ENCODE peak calls at places on chromosomes 5 and 9, in six cellular contexts. J is tibial artery, I is coronary artery, P is lower leg skin, Y is RWPE1, D is cardiac fibroblast. V is an unnamed sample.

GRCh38 chr5:1280177-1281037 is 14.5 kb downstream of the TERT start:
- DNase-seq in J (no peak), I (no peak), P (no peak), Y (no peak), D (no peak), V (no peak)

GRCh38 chr5:109347252-109347888 is 62.4 kb downstream of the PJA2 start:
- DNase-seq in J (no peak), I (no peak), P (no peak), Y (no peak), D (no peak), V (no peak)

GRCh38 chr5:40991168-40991980 is 79.8 kb downstream of the MROH2B start:
- DNase-seq in J (peak; percentile 88), I (peak; percentile 87), P (peak; percentile 66), Y (no peak), D (peak; percentile 97), V (no peak)

GRCh38 chr5:79562351-79563246 is 48.7 kb upstream of the HOMER1 start:
- DNase-seq in J (no peak), I (no peak), P (no peak), Y (peak; percentile 37), D (peak; percentile 42), V (no peak)

GRCh38 chr5:160619381-160619780 is 197.7 kb downstream of the PTTG1 start:
- DNase-seq in J (no peak), I (no peak), P (no peak), Y (no peak), D (no peak), V (no peak)

GRCh38 chr5:111422747-111423455 is 89.4 kb downstream of the STARD4 start:
- DNase-seq in J (no peak), I (no peak), P (no peak), Y (no peak), D (no peak), V (no peak)

GRCh38 chr5:135016926-135017325 is 17.1 kb downstream of the PITX1 start:
- DNase-seq in J (peak; percentile 45), I (no peak), P (no peak), Y (no peak), D (no peak), V (peak; percentile 45)

GRCh38 chr9:113875917-113876805 is at the start of gene ZNF618:
- DNase-seq in J (no peak), I (no peak), P (no peak), Y (peak; percentile 66), D (peak; percentile 44), V (no peak)

GRCh38 chr9:9521033-9521779 is 1091.6 kb downstream of the PTPRD start:
- DNase-seq in J (no peak), I (no peak), P (no peak), Y (no peak), D (no peak), V (no peak)

GRCh38 chr5:133347039-133347438 is 265.3 kb downstream of the FSTL4 start:
- DNase-seq in J (no peak), I (no peak), P (no peak), Y (no peak), D (no peak), V (no peak)

GRCh38 chr5:1064383-1065142 is 47.3 kb downstream of the SLC12A7 start:
- DNase-seq in J (no peak), I (no peak), P (no peak), Y (no peak), D (no peak), V (no peak)

GRCh38 chr9:27162045-27162444 is 53.0 kb downstream of the TEK start:
- DNase-seq in J (no peak), I (no peak), P (no peak), Y (no peak), D (peak; percentile 50), V (no peak)

GRCh38 chr5:123937230-123937629 is 425.3 kb downstream of the CSNK1G3 start:
- DNase-seq in J (no peak), I (no peak), P (peak; percentile 39), Y (peak; percentile 36), D (peak; percentile 77), V (no peak)

GRCh38 chr9:34084562-34084961 is 35.9 kb upstream of the UBAP2 start:
- DNase-seq in J (no peak), I (peak; percentile 82), P (peak; percentile 30), Y (no peak), D (peak; percentile 41), V (no peak)

GRCh38 chr9:124293712-124294504 is 36.2 kb downstream of the NEK6 start:
- DNase-seq in J (no peak), I (no peak), P (no peak), Y (no peak), D (peak; percentile 41), V (no peak)

GRCh38 chr5:50799596-50799995 is 133.2 kb downstream of the PARP8 start:
- DNase-seq in J (no peak), I (no peak), P (no peak), Y (no peak), D (no peak), V (no peak)

GRCh38 chr5:125719681-125720676 is 703.2 kb upstream of the GRAMD2B start:
- DNase-seq in J (no peak), I (no peak), P (no peak), Y (no peak), D (no peak), V (no peak)

GRCh38 chr5:41270423-41271251 is 57.3 kb upstream of the C6 start:
- DNase-seq in J (peak; percentile 41), I (no peak), P (no peak), Y (peak; percentile 46), D (peak; percentile 91), V (no peak)

GRCh38 chr9:134500931-134501265 is 140.7 kb upstream of the COL5A1 start:
- DNase-seq in J (no peak), I (no peak), P (no peak), Y (no peak), D (no peak), V (no peak)

GRCh38 chr5:57711946-57712345 is 229.3 kb upstream of the ACTBL2 start:
- DNase-seq in J (no peak), I (no peak), P (no peak), Y (no peak), D (no peak), V (no peak)

GRCh38 chr5:100792781-100793180 is 110.3 kb downstream of the ST8SIA4 start:
- DNase-seq in J (no peak), I (no peak), P (no peak), Y (no peak), D (no peak), V (no peak)

GRCh38 chr9:81687521-81688261 is 1.7 kb downstream of the TLE1 start:
- DNase-seq in J (peak; percentile 65), I (peak; percentile 84), P (peak; percentile 30), Y (peak; percentile 59), D (peak; percentile 21), V (no peak)

GRCh38 chr9:81683214-81683613 is 6.1 kb downstream of the TLE1 start:
- DNase-seq in J (no peak), I (no peak), P (no peak), Y (no peak), D (no peak), V (no peak)

GRCh38 chr9:81686614-81687520 is 2.5 kb downstream of the TLE1 start:
- DNase-seq in J (peak; percentile 86), I (peak; percentile 88), P (peak; percentile 82), Y (peak; percentile 90), D (peak; percentile 91), V (peak; percentile 84)

GRCh38 chr9:81683704-81684103 is 5.6 kb downstream of the TLE1 start:
- DNase-seq in J (no peak), I (no peak), P (no peak), Y (no peak), D (no peak), V (no peak)

DNA sequence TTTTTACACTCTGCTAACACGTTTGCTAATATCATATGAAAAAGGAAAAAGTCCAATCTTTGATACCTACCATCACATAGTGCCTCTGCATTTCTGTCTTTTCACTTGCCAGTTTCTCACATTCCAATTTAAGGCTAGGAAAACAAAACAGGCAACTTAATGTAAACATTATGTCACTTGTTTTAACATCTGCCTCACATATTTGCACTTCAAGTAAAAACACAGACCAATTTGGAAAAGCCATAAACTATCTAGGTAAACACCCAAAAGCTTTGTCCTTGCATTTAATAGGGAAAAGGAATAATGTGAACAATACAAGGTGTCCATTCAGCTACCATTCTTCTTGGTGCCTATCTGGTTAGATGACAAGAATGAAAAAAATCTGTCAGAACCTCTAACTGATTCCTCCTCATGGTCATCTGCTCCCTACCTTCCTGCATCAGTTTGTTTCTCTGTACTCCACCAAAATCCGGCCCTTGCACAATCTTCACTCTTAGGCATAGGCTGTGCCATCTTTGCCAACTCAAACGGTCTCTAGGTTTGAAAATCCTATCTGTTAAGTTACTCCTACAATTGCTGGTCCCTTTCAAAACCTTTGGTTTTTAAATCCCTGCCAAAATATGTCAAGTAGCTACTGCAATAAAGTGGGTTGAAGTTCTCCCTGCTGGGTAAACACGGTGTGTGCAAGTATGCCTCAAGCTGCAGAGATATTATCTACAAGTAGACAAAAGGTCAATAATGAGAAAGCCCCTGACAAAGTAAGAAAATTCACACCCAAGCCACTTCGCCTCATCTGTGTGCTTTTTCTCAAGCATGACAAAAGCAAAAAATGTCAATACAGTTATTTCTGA is 3.4 kb downstream of the TLE1 start:
- DNase-seq in J (no peak), I (no peak), P (no peak), Y (no peak), D (peak; percentile 60), V (no peak)
- TF ChIP-seq CTCF in J (no peak), I (no peak), P (no peak), Y (no peak), D (peak; percentile 36), V (peak; percentile 42)

GRCh38 chr5:98750693-98751092 is 22.8 kb upstream of the RGMB start:
- DNase-seq in J (no peak), I (no peak), P (no peak), Y (no peak), D (peak; percentile 38), V (no peak)
- TF ChIP-seq CTCF in J (no peak), I (no peak), P (no peak), Y (peak; percentile 41), D (peak; percentile 57), V (peak; percentile 64)

GRCh38 chr9:77194423-77194822 is 17.1 kb downstream of the VPS13A start:
- DNase-seq in J (no peak), I (no peak), P (no peak), Y (no peak), D (no peak), V (no peak)
- TF ChIP-seq CTCF in J (no peak), I (no peak), P (no peak), Y (no peak), D (no peak), V (no peak)

GRCh38 chr9:115594551-115594950 is 476.6 kb upstream of the TNC start:
- DNase-seq in J (no peak), I (no peak), P (no peak), Y (no peak), D (peak; percentile 28), V (no peak)

GRCh38 chr9:115593587-115594091 is 475.7 kb upstream of the TNC start:
- DNase-seq in J (no peak), I (no peak), P (no peak), Y (peak; percentile 68), D (peak; percentile 69), V (no peak)

GRCh38 chr9:115590016-115590415 is 472.1 kb upstream of the TNC start:
- DNase-seq in J (peak; percentile 34), I (no peak), P (peak; percentile 51), Y (peak; percentile 89), D (peak; percentile 97), V (no peak)

GRCh38 chr9:115587310-115587709 is 469.4 kb upstream of the TNC start:
- DNase-seq in J (no peak), I (no peak), P (no peak), Y (no peak), D (no peak), V (no peak)

DNA sequence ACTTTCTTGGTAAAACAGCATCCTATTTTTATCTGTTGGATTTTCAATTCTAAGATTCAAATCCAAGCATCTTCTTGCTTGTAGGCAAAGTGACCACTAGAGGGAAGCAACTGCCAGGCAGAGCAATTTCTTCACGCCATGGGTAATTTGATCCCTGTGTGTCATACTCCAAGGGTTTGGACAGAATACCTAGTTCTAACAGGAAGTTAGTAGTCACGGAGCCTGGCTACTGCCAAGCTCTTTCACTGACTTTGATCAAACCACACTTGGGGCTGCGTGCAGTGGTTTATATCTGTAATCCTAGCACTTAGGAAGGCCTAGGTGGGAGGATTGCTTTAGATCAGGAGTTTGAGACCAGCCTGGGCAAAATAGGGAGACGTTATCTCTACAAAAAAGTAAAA is 473.6 kb upstream of the TNC start:
- DNase-seq in J (peak; percentile 83), I (peak; percentile 78), P (peak; percentile 76), Y (peak; percentile 96), D (peak; percentile 99), V (peak; percentile 72)
- TF ChIP-seq CTCF in J (peak; percentile 83), I (peak; percentile 65), P (peak; percentile 16), Y (peak; percentile 99), D (peak; percentile 88), V (peak; percentile 95)

V was measured in type B pancreatic cell.